ENCODE peak calls at places on chromosomes 16 and 17, in seven cellular contexts. I is HCT116, U is A549, P is H1, S is HepG2, O is GM12878, N is K562. Z is an unnamed sample.

GRCh38 chr16:86706726-86707125 is 128.4 kb downstream of the FOXL1 start:
- DNase-seq in O (no peak), I (no peak), U (no peak), P (no peak), S (no peak), N (no peak), Z (no peak)

GRCh38 chr16:16008666-16009065 is 59.2 kb downstream of the ABCC1 start:
- DNase-seq in I (no peak), U (no peak), P (no peak), O (no peak), N (no peak), S (no peak), Z (no peak)

GRCh38 chr16:79845734-79846135 is 245.2 kb upstream of the MAF start:
- DNase-seq in P (no peak), I (no peak), O (no peak), N (peak), U (peak), S (no peak), Z (no peak)

GRCh38 chr17:49132699-49133364 is at the start of gene B4GALNT2:
- DNase-seq in N (no peak), U (peak), I (no peak), S (no peak), P (peak), O (no peak), Z (no peak)

GRCh38 chr17:50976951-50977472 is 110.9 kb upstream of the TOB1 start:
- DNase-seq in I (no peak), N (no peak), S (no peak), O (no peak), P (no peak), U (no peak), Z (no peak)

GRCh38 chr16:86630471-86630870 is 52.1 kb downstream of the FOXL1 start:
- DNase-seq in U (no peak), N (no peak), P (no peak), S (no peak), O (no peak), I (no peak), Z (peak)

GRCh38 chr17:35028531-35029262 is 34.8 kb downstream of the RFFL start:
- DNase-seq in U (no peak), S (no peak), O (no peak), P (no peak), N (no peak), I (no peak), Z (peak)

GRCh38 chr17:54172654-54173316 is 350.1 kb downstream of the KIF2B start:
- DNase-seq in N (no peak), S (peak), U (peak), O (no peak), P (peak), I (no peak), Z (no peak)

GRCh38 chr17:47696717-47697642 is 3.0 kb downstream of the TBKBP1 start:
- DNase-seq in O (no peak), N (no peak), I (no peak), S (no peak), U (no peak), P (no peak), Z (no peak)

GRCh38 chr16:6966925-6967324 is 365.7 kb upstream of the RBFOX1 start:
- DNase-seq in S (no peak), U (no peak), I (no peak), O (no peak), N (no peak), P (no peak), Z (no peak)

GRCh38 chr17:31678431-31678830 is 180.6 kb downstream of the COPRS start:
- DNase-seq in S (no peak), U (no peak), I (no peak), N (no peak), O (no peak), P (no peak), Z (peak)

GRCh38 chr17:59754547-59754946 is 47.1 kb downstream of the VMP1 start:
- DNase-seq in S (peak), U (peak), I (peak), N (peak), P (no peak), O (no peak), Z (peak)

GRCh38 chr16:71456801-71457200 is 5.2 kb downstream of the ZNF23 start:
- DNase-seq in S (no peak), U (no peak), I (no peak), P (no peak), O (no peak), N (no peak), Z (no peak)

GRCh38 chr16:71460246-71460645 is 1.8 kb downstream of the ZNF23 start:
- DNase-seq in N (no peak), S (no peak), I (no peak), U (no peak), P (no peak), O (no peak), Z (peak)

GRCh38 chr16:71459510-71459909 is 2.5 kb downstream of the ZNF23 start:
- DNase-seq in O (no peak), N (no peak), S (no peak), U (no peak), I (no peak), P (no peak), Z (no peak)

GRCh38 chr16:71467810-71468209 is 5.8 kb upstream of the ZNF23 start:
- DNase-seq in U (no peak), I (no peak), S (peak), N (peak), O (no peak), P (no peak), Z (peak)

GRCh38 chr16:71461686-71462648 is at the start of gene ZNF23:
- DNase-seq in I (peak), P (peak), U (peak), S (peak), O (peak), N (peak), Z (peak)
- TF ChIP-seq POLR2A in I (peak), P (peak), U (peak), S (peak), O (peak), N (peak), Z (peak)

GRCh38 chr16:19135201-19135838 is 21.6 kb downstream of the ITPRIPL2 start:
- DNase-seq in P (no peak), O (no peak), U (no peak), N (no peak), S (no peak), I (no peak), Z (no peak)

GRCh38 chr16:19135896-19136438 is 22.2 kb downstream of the ITPRIPL2 start:
- DNase-seq in I (no peak), U (peak), O (no peak), S (no peak), N (peak), P (no peak), Z (peak)

GRCh38 chr16:19137621-19138128 is 23.9 kb downstream of the ITPRIPL2 start:
- DNase-seq in O (no peak), P (no peak), U (no peak), N (no peak), I (no peak), S (no peak), Z (no peak)

GRCh38 chr16:19137201-19137601 is 23.4 kb downstream of the ITPRIPL2 start:
- DNase-seq in S (no peak), U (no peak), O (no peak), P (no peak), N (no peak), I (no peak), Z (no peak)

GRCh38 chr16:19136549-19137196 is 22.9 kb downstream of the ITPRIPL2 start:
- DNase-seq in U (no peak), O (no peak), I (no peak), S (no peak), N (no peak), P (no peak), Z (peak)
- TF ChIP-seq CEBPB in U (no peak), O (no peak), I (no peak), S (no peak), N (no peak), P (no peak), Z (no peak)

GRCh38 chr17:7548585-7549400 is at the start of gene TNFSF12:
- DNase-seq in N (peak), S (no peak), U (peak), I (no peak), P (peak), O (no peak), Z (peak)
- TF ChIP-seq POLR2A in N (no peak), S (no peak), U (peak), I (no peak), P (no peak), O (peak), Z (no peak)

DNA sequence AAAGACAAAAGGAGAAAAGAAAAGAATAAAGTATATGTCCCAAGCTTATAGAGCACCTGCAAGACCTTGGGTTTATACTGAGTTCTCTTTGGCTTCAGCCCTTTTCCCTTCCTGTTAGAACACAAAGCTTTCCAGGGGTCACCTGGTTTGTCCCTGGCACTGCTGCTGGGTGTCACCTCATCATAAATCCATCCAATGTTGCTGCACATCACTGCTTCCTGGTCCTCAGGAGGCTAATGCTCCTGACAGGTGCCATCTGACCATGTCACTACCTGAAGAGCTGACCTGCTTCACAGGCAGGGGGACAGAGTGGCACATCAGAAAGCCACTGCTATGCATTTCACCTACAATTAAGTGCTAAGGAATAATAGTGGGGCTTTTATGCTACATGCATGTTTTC is 164.6 kb upstream of the ELAC2 start:
- DNase-seq in S (no peak), U (no peak), I (no peak), N (no peak), P (no peak), O (no peak), Z (no peak)
- TF ChIP-seq CEBPB in S (no peak), U (no peak), I (no peak), N (no peak), P (no peak), O (no peak), Z (no peak)

Z was measured in IMR-90.